ENCODE peak calls at places on chromosomes 5 and 9, in ten cellular contexts. P is WTC11, B is A549, V is endothelial cell of umbilical vein, A is HepG2, S is K562, N is HCT116, Z is H1, D is SK-N-SH, C is GM12878. Y is an unnamed sample.

GRCh38 chr5:116887104-116887503 is 312.5 kb upstream of the SEMA6A start:
- DNase-seq in A (no peak), V (no peak), S (no peak), B (no peak), C (no peak), N (no peak), P (no peak), Z (no peak), D (no peak), Y (no peak)

GRCh38 chr5:60014331-60014730 is 120.8 kb upstream of the PDE4D start:
- DNase-seq in N (no peak), S (no peak), D (no peak), A (no peak), P (no peak), Z (no peak), C (no peak), V (no peak), B (no peak), Y (no peak)

GRCh38 chr5:17305964-17306725 is 88.7 kb downstream of the BASP1 start:
- DNase-seq in N (no peak), V (peak), S (no peak), D (no peak), A (peak), C (no peak), P (no peak), B (peak), Z (peak), Y (no peak)

GRCh38 chr5:132754947-132755346 is 7.7 kb downstream of the CCNI2 start:
- DNase-seq in A (peak), D (peak), C (no peak), P (no peak), V (peak), Z (peak), S (no peak), B (peak), N (no peak), Y (peak)

GRCh38 chr5:92775711-92776615 is 805.1 kb downstream of the NR2F1-AS1 start:
- DNase-seq in D (no peak), V (no peak), B (no peak), S (no peak), P (no peak), Z (no peak), C (no peak), A (no peak), N (no peak), Y (no peak)

GRCh38 chr9:130512199-130512598 is 67.2 kb upstream of the FUBP3 start:
- DNase-seq in A (no peak), C (no peak), V (no peak), Z (no peak), N (no peak), S (no peak), B (no peak), P (no peak), D (no peak), Y (no peak)

GRCh38 chr5:87150630-87151029 is 117.1 kb upstream of the RASA1 start:
- DNase-seq in A (no peak), Z (no peak), C (no peak), S (no peak), B (no peak), D (no peak), N (no peak), P (no peak), V (no peak), Y (no peak)

GRCh38 chr9:130588416-130588815 is 9.0 kb downstream of the FUBP3 start:
- DNase-seq in S (no peak), D (no peak), A (no peak), N (no peak), Z (no peak), B (no peak), P (no peak), V (peak), C (no peak), Y (no peak)

GRCh38 chr5:149438711-149439132 is 59.6 kb upstream of the IL17B start:
- DNase-seq in S (no peak), N (no peak), D (no peak), B (no peak), C (no peak), Z (no peak), V (no peak), P (no peak), A (no peak), Y (no peak)

GRCh38 chr9:133031130-133031422 is 279 bp downstream of the GTF3C5 start:
- DNase-seq in B (no peak), P (no peak), A (no peak), C (no peak), V (no peak), Z (no peak), D (no peak), N (no peak), S (no peak), Y (no peak)

GRCh38 chr9:133032171-133032570 is 1.4 kb downstream of the GTF3C5 start:
- DNase-seq in D (no peak), N (no peak), P (no peak), Z (no peak), A (no peak), S (no peak), V (no peak), C (no peak), B (no peak), Y (no peak)

GRCh38 chr9:133031496-133031911 is 707 bp downstream of the GTF3C5 start:
- DNase-seq in D (no peak), C (no peak), V (no peak), S (no peak), P (no peak), B (peak), Z (no peak), N (peak), A (no peak), Y (no peak)

GRCh38 chr9:133037775-133038174 is 7.0 kb downstream of the GTF3C5 start:
- DNase-seq in N (no peak), C (no peak), V (no peak), S (no peak), P (no peak), Z (no peak), B (no peak), A (no peak), D (no peak), Y (no peak)

DNA sequence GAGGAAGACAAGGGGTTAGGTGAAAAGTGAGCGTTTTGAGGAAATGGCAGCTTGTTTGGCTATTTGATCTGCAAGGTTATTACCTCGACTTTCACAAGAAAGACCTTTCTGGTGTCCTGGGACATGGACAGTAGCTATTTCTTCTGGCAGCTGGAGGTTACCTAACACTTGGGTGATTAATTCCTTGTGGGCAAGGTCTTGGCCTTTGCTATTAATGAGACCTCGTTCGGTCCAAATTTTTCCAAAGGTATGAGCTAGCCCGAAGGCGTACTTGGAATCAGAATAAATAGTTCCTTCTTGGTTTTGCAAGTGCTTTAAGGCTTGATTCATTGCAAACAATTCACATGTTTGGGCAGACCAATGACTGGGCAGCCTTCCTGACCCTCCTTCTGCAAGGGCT is 4.9 kb downstream of the GTF3C5 start:
- DNase-seq in V (no peak), A (no peak), N (no peak), P (no peak), D (no peak), B (no peak), C (no peak), Z (no peak), S (no peak), Y (no peak)
- TF ChIP-seq MAX in V (no peak), A (no peak), N (no peak), P (no peak), D (no peak), B (no peak), C (no peak), Z (no peak), S (no peak), Y (no peak)

DNA sequence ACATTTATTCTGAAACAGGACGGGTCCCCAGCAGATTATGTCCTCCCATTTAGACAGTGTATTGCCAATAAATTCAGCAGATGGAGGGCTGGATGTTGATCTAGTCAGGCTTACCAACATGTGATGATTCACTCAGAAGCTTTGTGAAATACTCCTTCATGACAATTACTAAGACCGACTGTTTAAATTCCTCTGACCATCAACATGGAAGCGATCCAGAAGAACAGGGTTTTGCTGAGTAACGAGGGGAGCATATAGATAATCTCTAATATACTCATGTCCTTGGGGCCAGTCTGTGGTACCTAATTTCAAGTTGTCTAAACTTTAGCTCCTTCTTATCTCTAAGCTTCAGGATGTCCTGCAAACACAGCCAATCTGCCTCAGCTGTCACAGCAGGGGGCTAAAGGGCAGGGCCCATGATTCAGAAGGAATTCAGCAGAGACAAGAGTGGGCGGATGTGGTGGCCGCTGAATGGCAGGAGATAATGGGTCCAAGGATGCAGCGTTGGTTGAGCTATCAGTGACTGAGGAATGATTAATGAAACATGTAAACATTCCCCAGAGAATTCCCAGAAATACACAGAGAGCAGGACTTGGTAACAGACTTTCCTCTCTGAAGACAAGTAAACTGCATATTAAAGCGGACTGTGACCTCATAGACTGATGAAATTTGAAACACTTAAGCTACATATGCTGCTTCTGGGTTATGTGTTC is 109.4 kb downstream of the ANKRD55 start:
- DNase-seq in A (peak), B (peak), V (peak), N (peak), S (peak), C (no peak), P (peak), D (no peak), Z (peak), Y (peak)
- TF ChIP-seq MAX in A (peak), B (peak), V (no peak), N (no peak), S (peak), C (no peak), P (no peak), D (peak), Z (no peak), Y (peak)

GRCh38 chr5:103475629-103476240 is 86.9 kb downstream of the NUDT12 start:
- DNase-seq in A (peak), N (peak), Z (no peak), S (peak), C (no peak), B (peak), P (no peak), D (peak), V (peak), Y (peak)
- TF ChIP-seq MAX in A (no peak), N (no peak), Z (no peak), S (no peak), C (no peak), B (no peak), P (no peak), D (no peak), V (no peak), Y (no peak)

GRCh38 chr9:107708786-107709185 is 219.2 kb upstream of the KLF4 start:
- DNase-seq in V (no peak), Z (no peak), A (no peak), S (no peak), N (no peak), P (no peak), B (no peak), D (no peak), C (no peak), Y (no peak)

GRCh38 chr9:107710552-107710951 is 221.0 kb upstream of the KLF4 start:
- DNase-seq in S (no peak), N (no peak), Z (no peak), P (no peak), B (no peak), A (no peak), C (no peak), V (no peak), D (no peak), Y (no peak)

GRCh38 chr9:107712390-107712789 is 222.8 kb upstream of the KLF4 start:
- DNase-seq in S (no peak), N (peak), C (no peak), B (peak), A (no peak), V (peak), P (no peak), D (no peak), Z (no peak), Y (peak)

GRCh38 chr9:107711528-107711927 is 222.0 kb upstream of the KLF4 start:
- DNase-seq in S (no peak), P (no peak), D (peak), B (peak), Z (no peak), N (peak), A (no peak), V (peak), C (no peak), Y (no peak)

GRCh38 chr9:107710988-107711387 is 221.4 kb upstream of the KLF4 start:
- DNase-seq in Z (no peak), B (no peak), C (no peak), N (no peak), P (no peak), S (no peak), D (no peak), V (no peak), A (no peak), Y (no peak)
- TF ChIP-seq MAX in Z (no peak), B (no peak), C (no peak), N (no peak), P (no peak), S (no peak), D (no peak), V (no peak), A (no peak), Y (no peak)

GRCh38 chr5:1315018-1315708 is 20.3 kb upstream of the TERT start:
- DNase-seq in S (no peak), Z (no peak), B (no peak), N (no peak), V (no peak), A (no peak), P (no peak), D (no peak), C (no peak), Y (no peak)

GRCh38 chr5:1314564-1314982 is 19.7 kb upstream of the TERT start:
- DNase-seq in D (no peak), Z (no peak), C (no peak), B (no peak), N (no peak), V (no peak), P (no peak), S (no peak), A (no peak), Y (no peak)

GRCh38 chr5:1316941-1317340 is 22.1 kb upstream of the TERT start:
- DNase-seq in A (no peak), V (no peak), P (no peak), B (no peak), S (no peak), N (no peak), C (no peak), Z (no peak), D (no peak), Y (no peak)

GRCh38 chr5:1316588-1316902 is 21.7 kb upstream of the TERT start:
- DNase-seq in V (no peak), A (no peak), P (no peak), D (no peak), Z (no peak), B (no peak), S (no peak), N (no peak), C (no peak), Y (no peak)

GRCh38 chr5:1315709-1316587 is 21.1 kb upstream of the TERT start:
- DNase-seq in B (peak), D (no peak), A (peak), V (no peak), Z (no peak), S (peak), C (peak), N (no peak), P (peak), Y (peak)
- TF ChIP-seq MAX in B (no peak), D (no peak), A (peak), V (no peak), Z (no peak), S (no peak), C (peak), N (no peak), P (peak), Y (peak)

GRCh38 chr9:100597236-100597635 is 19.4 kb downstream of the CAVIN4 start:
- DNase-seq in D (no peak), Z (no peak), S (no peak), C (no peak), N (no peak), B (no peak), P (no peak), V (no peak), A (no peak), Y (no peak)

GRCh38 chr9:100591139-100591538 is 13.3 kb downstream of the CAVIN4 start:
- DNase-seq in D (no peak), C (no peak), P (no peak), S (no peak), Z (no peak), A (no peak), N (no peak), V (no peak), B (no peak), Y (no peak)

GRCh38 chr9:100591639-100592412 is 13.9 kb downstream of the CAVIN4 start:
- DNase-seq in P (no peak), S (no peak), C (no peak), N (no peak), A (no peak), V (no peak), B (no peak), D (no peak), Z (no peak), Y (no peak)

GRCh38 chr9:100598641-100599145 is 20.8 kb downstream of the CAVIN4 start:
- DNase-seq in V (peak), Z (peak), A (peak), C (no peak), N (peak), B (peak), P (peak), S (peak), D (peak), Y (peak)

DNA sequence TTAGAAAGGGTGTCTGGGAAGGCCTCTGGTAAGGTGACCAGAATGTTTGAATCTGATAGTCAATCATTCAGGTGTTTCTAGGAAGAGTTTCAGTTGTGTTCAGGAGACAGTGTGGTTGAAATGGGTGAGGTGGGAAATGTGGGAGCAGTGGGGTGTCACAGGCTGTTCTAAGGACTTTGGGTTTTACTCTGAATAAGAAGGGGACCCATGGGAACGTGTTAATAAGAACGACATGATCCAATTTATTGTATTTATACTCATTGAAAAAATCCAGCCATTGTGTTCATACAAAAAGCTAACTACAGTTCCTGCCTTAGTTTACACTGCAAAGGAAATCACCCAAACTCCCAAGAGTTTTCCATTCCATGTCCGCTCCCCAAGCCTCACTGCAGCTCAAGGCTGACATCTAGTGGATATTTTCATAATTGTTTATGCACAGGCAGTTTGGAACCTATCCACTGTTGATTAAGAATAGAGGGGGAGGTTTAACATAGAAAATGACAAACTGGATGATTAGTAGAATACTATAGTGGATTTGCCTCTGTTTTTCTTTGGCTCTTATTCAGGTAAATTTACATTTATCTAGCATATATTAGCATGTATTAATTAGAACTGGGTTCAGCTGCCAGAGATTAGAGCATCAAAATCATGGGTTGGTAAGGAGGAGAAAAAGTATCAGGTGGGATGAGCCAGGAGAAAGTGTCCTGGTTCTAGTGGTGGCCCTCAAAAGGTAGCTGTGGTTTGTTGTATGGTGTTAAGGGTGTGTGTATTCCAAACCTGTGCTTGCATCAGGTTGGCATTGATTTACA is 17.7 kb downstream of the CAVIN4 start:
- DNase-seq in S (peak), V (peak), Z (no peak), D (peak), C (no peak), A (peak), N (peak), P (no peak), B (peak), Y (peak)
- TF ChIP-seq MAX in S (no peak), V (no peak), Z (no peak), D (no peak), C (no peak), A (no peak), N (no peak), P (no peak), B (no peak), Y (no peak)

GRCh38 chr9:116230233-116230632 is 76.6 kb downstream of the PAPPA start:
- DNase-seq in N (no peak), P (no peak), C (no peak), A (no peak), B (no peak), Z (no peak), D (no peak), S (no peak), V (no peak), Y (no peak)
- TF ChIP-seq MAX in N (no peak), P (no peak), C (no peak), A (no peak), B (no peak), Z (no peak), D (no peak), S (no peak), V (no peak), Y (no peak)

DNA sequence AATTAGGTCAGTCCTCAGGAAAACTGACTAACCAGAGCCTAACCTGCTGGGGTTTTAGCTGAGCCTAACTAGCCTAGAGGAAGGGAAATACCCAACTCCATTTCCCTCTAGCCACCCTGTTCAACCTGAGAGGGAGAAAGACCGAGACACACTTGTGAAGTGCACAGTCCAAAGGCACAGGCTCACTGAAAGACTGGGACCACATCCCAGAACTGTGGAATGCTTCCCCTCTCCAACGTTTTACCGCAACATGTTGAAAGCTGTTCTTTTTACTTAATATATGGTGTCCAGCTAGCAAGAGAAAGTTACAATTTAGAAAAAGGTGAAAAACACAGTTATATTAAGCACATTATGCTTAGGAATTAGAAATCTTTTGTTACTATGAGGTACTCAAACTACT is 76.8 kb upstream of the SIMC1 start:
- DNase-seq in D (no peak), V (no peak), N (no peak), S (no peak), C (no peak), Z (no peak), P (no peak), A (no peak), B (no peak), Y (no peak)
- TF ChIP-seq MAX in D (no peak), V (no peak), N (no peak), S (no peak), C (no peak), Z (no peak), P (no peak), A (no peak), B (no peak), Y (no peak)

DNA sequence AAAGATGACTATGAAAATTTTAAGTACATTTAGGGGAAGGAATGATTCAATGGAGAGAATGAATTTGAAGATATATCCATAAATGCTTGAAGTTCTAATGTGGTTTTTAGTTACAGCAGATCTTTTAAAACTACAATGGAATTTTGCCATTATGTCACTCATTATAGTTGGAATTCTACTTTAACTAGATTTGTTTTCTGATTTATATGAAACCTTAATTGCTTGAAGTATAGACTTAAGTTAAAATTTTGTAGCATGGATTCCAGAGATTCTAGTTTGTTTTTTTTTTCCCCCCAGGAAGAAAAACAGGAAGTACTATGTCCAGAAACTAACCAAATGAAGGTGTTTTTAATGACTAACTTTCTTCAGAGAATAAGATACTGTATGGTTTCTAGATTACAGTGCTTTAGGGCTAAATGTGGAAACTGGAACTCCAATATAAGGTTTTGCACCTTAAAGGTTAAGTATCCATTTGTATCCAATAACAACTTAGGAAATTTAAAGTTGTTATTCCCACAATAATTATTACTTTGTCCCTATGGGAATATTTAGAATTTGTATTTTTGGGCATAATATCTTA is 70.3 kb downstream of the ZSWIM6 start:
- DNase-seq in C (no peak), D (no peak), N (no peak), V (peak), P (no peak), B (no peak), A (no peak), Z (no peak), S (no peak), Y (no peak)
- TF ChIP-seq MAX in C (no peak), D (no peak), N (no peak), V (no peak), P (no peak), B (no peak), A (no peak), Z (no peak), S (no peak), Y (no peak)